ENCODE peak calls at places on chromosomes 16 and 17, in ten cellular contexts. K is BJ; J is GM19239; M is posterior cingulate gyrus; F is heart right ventricle; L is lower leg skin; A is mucosa of descending colon; R is activated T-helper 1 cell treated with Interleukin-2 at 50 U/mL for 16 hours; G is activated T-helper 2 cell treated with anti-CD3 and anti-CD28 coated beads, Interferon-gamma antibody, Interleukin-2, Interleukin-4, amounts not matched to agents 10 μg/mL and 5 μg/mL and 100 μg/mL, durations not matched to agents 14 hours and 24 hours and 36 hours; T is neural progenitor cell. P is an unnamed sample.

GRCh38 chr17:3916013-3916696 is at the start of gene P2RX1:
- DNase-seq in K (no peak), J (no peak), M (no peak), F (no peak), L (no peak), A (peak; percentile 67), R (no peak), G (peak; percentile 40), T (no peak), P (no peak)

GRCh38 chr17:57455063-57455914 is 199.0 kb downstream of the MSI2 start:
- DNase-seq in K (no peak), J (peak; percentile 52), M (no peak), F (no peak), L (no peak), A (no peak), R (no peak), G (peak; percentile 26), T (no peak), P (peak; percentile 26)

GRCh38 chr16:84699147-84699711 is 571 bp upstream of the USP10 start:
- DNase-seq in K (no peak), J (no peak), M (no peak), F (no peak), L (no peak), A (peak; percentile 44), R (no peak), G (no peak), T (no peak), P (no peak)

GRCh38 chr17:45577571-45578279 is 87.2 kb upstream of the PLEKHM1 start:
- DNase-seq in K (no peak), J (no peak), M (no peak), F (no peak), L (no peak), A (no peak), R (no peak), G (no peak), T (no peak), P (no peak)

GRCh38 chr17:50107790-50108414 is 12.8 kb downstream of the PDK2 start:
- DNase-seq in K (no peak), J (no peak), M (no peak), F (no peak), L (no peak), A (no peak), R (no peak), G (no peak), T (no peak), P (peak; percentile 47)

GRCh38 chr17:77482375-77483127 is 341.8 kb downstream of the SEC14L1 start:
- DNase-seq in K (no peak), J (no peak), M (no peak), F (no peak), L (no peak), A (no peak), R (no peak), G (no peak), T (no peak), P (no peak)

GRCh38 chr17:77491921-77492445 is 351.2 kb downstream of the SEC14L1 start:
- DNase-seq in K (no peak), J (no peak), M (no peak), F (no peak), L (no peak), A (peak; percentile 22), R (no peak), G (no peak), T (no peak), P (no peak)

GRCh38 chr16:87006789-87007745 is 310.1 kb downstream of the C16orf95 start:
- DNase-seq in K (no peak), J (no peak), M (no peak), F (no peak), L (no peak), A (no peak), R (no peak), G (no peak), T (no peak), P (no peak)

GRCh38 chr17:18949566-18949965 is 2.4 kb upstream of the SLC5A10 start:
- DNase-seq in K (no peak), J (no peak), M (no peak), F (no peak), L (no peak), A (no peak), R (no peak), G (no peak), T (no peak), P (peak; percentile 38)

GRCh38 chr17:67132366-67132765 is 88.0 kb downstream of the CACNG1 start:
- DNase-seq in K (no peak), J (no peak), M (no peak), F (no peak), L (no peak), A (no peak), R (no peak), G (no peak), T (no peak), P (no peak)

GRCh38 chr16:89601906-89602272 is 11.6 kb upstream of the DPEP1 start:
- DNase-seq in K (no peak), J (no peak), M (no peak), F (no peak), L (no peak), A (no peak), R (no peak), G (no peak), T (no peak), P (peak; percentile 49)

GRCh38 chr16:20940864-20941634 is 40.5 kb downstream of the LYRM1 start:
- DNase-seq in K (no peak), J (no peak), M (no peak), F (no peak), L (no peak), A (no peak), R (no peak), G (no peak), T (no peak), P (no peak)

GRCh38 chr16:84190731-84191388 is at the start of gene ADAD2:
- DNase-seq in K (no peak), J (no peak), M (no peak), F (no peak), L (no peak), A (no peak), R (no peak), G (no peak), T (no peak), P (no peak)

GRCh38 chr17:39150795-39151679 is at the start of gene PLXDC1:
- DNase-seq in K (no peak), J (no peak), M (no peak), F (peak; percentile 40), L (peak; percentile 88), A (no peak), R (no peak), G (no peak), T (peak; percentile 69), P (no peak)

GRCh38 chr17:511001-511690 is 158.5 kb upstream of the RPH3AL start:
- DNase-seq in K (peak; percentile 80), J (no peak), M (no peak), F (no peak), L (no peak), A (no peak), R (no peak), G (no peak), T (no peak), P (peak; percentile 28)

GRCh38 chr16:54241525-54241924 is 45.1 kb downstream of the IRX3 start:
- DNase-seq in K (no peak), J (no peak), M (no peak), F (no peak), L (peak; percentile 14), A (no peak), R (no peak), G (no peak), T (no peak), P (no peak)

GRCh38 chr17:33142703-33143299 is 150.3 kb downstream of the ASIC2 start:
- DNase-seq in K (no peak), J (peak; percentile 14), M (no peak), F (no peak), L (no peak), A (peak; percentile 64), R (no peak), G (no peak), T (peak; percentile 75), P (peak; percentile 28)

GRCh38 chr16:62966626-62967025 is 930.4 kb upstream of the CDH8 start:
- DNase-seq in K (no peak), J (no peak), M (no peak), F (no peak), L (no peak), A (no peak), R (no peak), G (no peak), T (no peak), P (no peak)

GRCh38 chr16:85738878-85739715 is 11.8 kb downstream of the C16orf74 start:
- DNase-seq in K (no peak), J (no peak), M (no peak), F (no peak), L (no peak), A (no peak), R (no peak), G (no peak), T (no peak), P (no peak)

GRCh38 chr16:49189286-49189685 is 92.4 kb downstream of the CBLN1 start:
- DNase-seq in K (no peak), J (no peak), M (no peak), F (no peak), L (no peak), A (no peak), R (no peak), G (no peak), T (no peak), P (no peak)

GRCh38 chr16:4081577-4082021 is 34.6 kb downstream of the ADCY9 start:
- DNase-seq in K (no peak), J (no peak), M (no peak), F (no peak), L (peak; percentile 80), A (no peak), R (no peak), G (no peak), T (peak; percentile 13), P (peak; percentile 27)

GRCh38 chr17:7997186-7997585 is 5.2 kb upstream of the GUCY2D start:
- DNase-seq in K (no peak), J (no peak), M (no peak), F (peak; percentile 25), L (peak; percentile 53), A (peak; percentile 73), R (no peak), G (no peak), T (peak; percentile 62), P (peak; percentile 26)

GRCh38 chr16:84841787-84842300 is 22.1 kb downstream of the CRISPLD2 start:
- DNase-seq in K (no peak), J (no peak), M (no peak), F (no peak), L (no peak), A (peak; percentile 83), R (no peak), G (no peak), T (peak; percentile 41), P (no peak)

GRCh38 chr17:81878294-81878693 is 7.2 kb upstream of the ARHGDIA start:
- DNase-seq in K (no peak), J (no peak), M (no peak), F (no peak), L (no peak), A (no peak), R (no peak), G (no peak), T (no peak), P (no peak)

GRCh38 chr17:67400193-67400592 is 23.1 kb downstream of the PITPNC1 start:
- DNase-seq in K (no peak), J (no peak), M (no peak), F (no peak), L (no peak), A (no peak), R (no peak), G (no peak), T (no peak), P (no peak)

GRCh38 chr16:11582157-11582814 is 4.4 kb downstream of the LITAF start:
- DNase-seq in K (no peak), J (no peak), M (no peak), F (no peak), L (no peak), A (no peak), R (no peak), G (no peak), T (no peak), P (no peak)

GRCh38 chr16:5678371-5678770 is 580.8 kb upstream of the EEF2KMT start:
- DNase-seq in K (no peak), J (no peak), M (no peak), F (no peak), L (no peak), A (peak; percentile 4), R (no peak), G (no peak), T (peak; percentile 83), P (no peak)

GRCh38 chr17:40016692-40017000 is 1.4 kb downstream of the CSF3 start:
- DNase-seq in K (no peak), J (no peak), M (no peak), F (no peak), L (no peak), A (no peak), R (no peak), G (no peak), T (no peak), P (no peak)